ENCODE peak calls at places on chromosome 15, in seven cellular contexts. S is occipital lobe; J is stimulated activated naive CD8-positive, alpha-beta T cell treated with anti-CD3 and anti-CD28 coated beads, Interleukin-15, amount 100 ng/mL, for 72 hours; I is activated T-helper 9 cell treated with anti-CD3 and anti-CD28 coated beads, Interleukin-2, amount 50 U/mL, for 16 hours; N is Kasumi-1; X is T-cell; Q is effector CD4-positive, alpha-beta T cell. Z is an unnamed sample.

GRCh38 chr15:63942486-63943365 is 103.6 kb downstream of the DAPK2 start:
- DNase-seq in S (no peak), J (no peak), I (no peak), N (no peak), X (no peak), Q (no peak), Z (no peak)

GRCh38 chr15:70195171-70195807 is 97.6 kb upstream of the TLE3 start:
- DNase-seq in S (no peak), J (no peak), I (no peak), N (no peak), X (no peak), Q (no peak), Z (no peak)

GRCh38 chr15:92903956-92904831 is 4.1 kb downstream of the CHD2 start:
- DNase-seq in S (peak), J (peak), I (peak), N (peak), X (peak), Q (peak), Z (peak)

GRCh38 chr15:98776607-98777281 is 128.4 kb downstream of the IGF1R start:
- DNase-seq in S (no peak), J (peak), I (no peak), N (no peak), X (peak), Q (no peak), Z (no peak)

GRCh38 chr15:62141643-62142588 is 23.2 kb downstream of the C2CD4B start:
- DNase-seq in S (no peak), J (no peak), I (no peak), N (no peak), X (no peak), Q (no peak), Z (no peak)

GRCh38 chr15:68921926-68922325 is 8.4 kb upstream of the SPESP1 start:
- DNase-seq in S (no peak), J (no peak), I (no peak), N (no peak), X (no peak), Q (no peak), Z (no peak)

GRCh38 chr15:60009124-60009523 is 5.0 kb downstream of the FOXB1 start:
- DNase-seq in S (no peak), J (no peak), I (no peak), N (no peak), X (no peak), Q (no peak), Z (no peak)

GRCh38 chr15:74752486-74753395 is 4.1 kb downstream of the CYP1A2 start:
- DNase-seq in S (no peak), J (no peak), I (no peak), N (no peak), X (no peak), Q (no peak), Z (peak)

GRCh38 chr15:52111517-52112202 is 915 bp downstream of the BCL2L10 start:
- DNase-seq in S (no peak), J (no peak), I (no peak), N (no peak), X (no peak), Q (no peak), Z (no peak)

Z was measured in M059J.